ENCODE peak calls at places on chromosomes 16 and 17, in ten cellular contexts. One of them, this sample, is unnamed.

GRCh38 chr16:12868169-12868568 is 33.2 kb upstream of the SHISA9 start:
- DNase-seq in stomach: no peak
- DNase-seq in A673: no peak
- DNase-seq in choroid plexus epithelial cell: no peak
- DNase-seq in activated naive CD8-positive, alpha-beta T cell treated with anti-CD3 and anti-CD28 coated beads, Interleukin-2, amount 50 U/mL, for 24 hours: no peak
- DNase-seq in GM12878: no peak
- DNase-seq in lower leg skin: no peak
- DNase-seq in A549: no peak
- DNase-seq in naive thymus-derived CD8-positive, alpha-beta T cell: no peak
- DNase-seq in NCI-H1105 treated with DMSO at 0.1 percent for 48 hours: peak
- DNase-seq in this sample: no peak

GRCh38 chr17:81412490-81413093 is 17.3 kb downstream of the BAHCC1 start:
- DNase-seq in stomach: no peak
- DNase-seq in A673: no peak
- DNase-seq in choroid plexus epithelial cell: peak
- DNase-seq in activated naive CD8-positive, alpha-beta T cell treated with anti-CD3 and anti-CD28 coated beads, Interleukin-2, amount 50 U/mL, for 24 hours: peak
- DNase-seq in GM12878: no peak
- DNase-seq in lower leg skin: no peak
- DNase-seq in A549: no peak
- DNase-seq in naive thymus-derived CD8-positive, alpha-beta T cell: peak
- DNase-seq in NCI-H1105 treated with DMSO at 0.1 percent for 48 hours: no peak
- DNase-seq in this sample: no peak

GRCh38 chr16:81831722-81832126 is 52.6 kb downstream of the PLCG2 start:
- DNase-seq in stomach: peak
- DNase-seq in A673: no peak
- DNase-seq in choroid plexus epithelial cell: no peak
- DNase-seq in activated naive CD8-positive, alpha-beta T cell treated with anti-CD3 and anti-CD28 coated beads, Interleukin-2, amount 50 U/mL, for 24 hours: peak
- DNase-seq in GM12878: peak
- DNase-seq in lower leg skin: peak
- DNase-seq in A549: no peak
- DNase-seq in naive thymus-derived CD8-positive, alpha-beta T cell: no peak
- DNase-seq in NCI-H1105 treated with DMSO at 0.1 percent for 48 hours: no peak
- DNase-seq in this sample: no peak

GRCh38 chr16:10878328-10878643 is 1.3 kb downstream of the CIITA start:
- DNase-seq in stomach: no peak
- DNase-seq in A673: no peak
- DNase-seq in choroid plexus epithelial cell: no peak
- DNase-seq in activated naive CD8-positive, alpha-beta T cell treated with anti-CD3 and anti-CD28 coated beads, Interleukin-2, amount 50 U/mL, for 24 hours: no peak
- DNase-seq in GM12878: no peak
- DNase-seq in lower leg skin: no peak
- DNase-seq in A549: no peak
- DNase-seq in naive thymus-derived CD8-positive, alpha-beta T cell: no peak
- DNase-seq in NCI-H1105 treated with DMSO at 0.1 percent for 48 hours: no peak
- DNase-seq in this sample: no peak

GRCh38 chr17:69716571-69716970 is 302.1 kb downstream of the MAP2K6 start:
- DNase-seq in stomach: no peak
- DNase-seq in A673: no peak
- DNase-seq in choroid plexus epithelial cell: no peak
- DNase-seq in activated naive CD8-positive, alpha-beta T cell treated with anti-CD3 and anti-CD28 coated beads, Interleukin-2, amount 50 U/mL, for 24 hours: no peak
- DNase-seq in GM12878: no peak
- DNase-seq in lower leg skin: no peak
- DNase-seq in A549: no peak
- DNase-seq in naive thymus-derived CD8-positive, alpha-beta T cell: no peak
- DNase-seq in NCI-H1105 treated with DMSO at 0.1 percent for 48 hours: no peak
- DNase-seq in this sample: no peak

GRCh38 chr17:32807577-32807976 is 69.3 kb downstream of the MYO1D start:
- DNase-seq in stomach: no peak
- DNase-seq in A673: no peak
- DNase-seq in choroid plexus epithelial cell: no peak
- DNase-seq in activated naive CD8-positive, alpha-beta T cell treated with anti-CD3 and anti-CD28 coated beads, Interleukin-2, amount 50 U/mL, for 24 hours: no peak
- DNase-seq in GM12878: no peak
- DNase-seq in lower leg skin: no peak
- DNase-seq in A549: no peak
- DNase-seq in naive thymus-derived CD8-positive, alpha-beta T cell: no peak
- DNase-seq in NCI-H1105 treated with DMSO at 0.1 percent for 48 hours: no peak
- DNase-seq in this sample: no peak

GRCh38 chr16:85490971-85491771 is 122.0 kb upstream of the GSE1 start:
- DNase-seq in stomach: peak
- DNase-seq in A673: no peak
- DNase-seq in choroid plexus epithelial cell: no peak
- DNase-seq in activated naive CD8-positive, alpha-beta T cell treated with anti-CD3 and anti-CD28 coated beads, Interleukin-2, amount 50 U/mL, for 24 hours: peak
- DNase-seq in GM12878: no peak
- DNase-seq in lower leg skin: no peak
- DNase-seq in A549: peak
- DNase-seq in naive thymus-derived CD8-positive, alpha-beta T cell: peak
- DNase-seq in NCI-H1105 treated with DMSO at 0.1 percent for 48 hours: no peak
- DNase-seq in this sample: no peak

GRCh38 chr17:57864273-57864672 is 14.4 kb upstream of the MRPS23 start:
- DNase-seq in stomach: no peak
- DNase-seq in A673: no peak
- DNase-seq in choroid plexus epithelial cell: no peak
- DNase-seq in activated naive CD8-positive, alpha-beta T cell treated with anti-CD3 and anti-CD28 coated beads, Interleukin-2, amount 50 U/mL, for 24 hours: no peak
- DNase-seq in GM12878: no peak
- DNase-seq in lower leg skin: no peak
- DNase-seq in A549: no peak
- DNase-seq in naive thymus-derived CD8-positive, alpha-beta T cell: no peak
- DNase-seq in NCI-H1105 treated with DMSO at 0.1 percent for 48 hours: no peak
- DNase-seq in this sample: no peak

GRCh38 chr16:49619811-49620157 is 236.1 kb downstream of the ZNF423 start:
- DNase-seq in stomach: peak
- DNase-seq in A673: no peak
- DNase-seq in choroid plexus epithelial cell: no peak
- DNase-seq in activated naive CD8-positive, alpha-beta T cell treated with anti-CD3 and anti-CD28 coated beads, Interleukin-2, amount 50 U/mL, for 24 hours: no peak
- DNase-seq in GM12878: no peak
- DNase-seq in lower leg skin: no peak
- DNase-seq in A549: no peak
- DNase-seq in naive thymus-derived CD8-positive, alpha-beta T cell: no peak
- DNase-seq in NCI-H1105 treated with DMSO at 0.1 percent for 48 hours: no peak
- DNase-seq in this sample: no peak

GRCh38 chr16:66894948-66895696 is 14.8 kb downstream of the PDP2 start:
- DNase-seq in stomach: peak
- DNase-seq in A673: peak
- DNase-seq in choroid plexus epithelial cell: peak
- DNase-seq in activated naive CD8-positive, alpha-beta T cell treated with anti-CD3 and anti-CD28 coated beads, Interleukin-2, amount 50 U/mL, for 24 hours: peak
- DNase-seq in GM12878: no peak
- DNase-seq in lower leg skin: peak
- DNase-seq in A549: peak
- DNase-seq in naive thymus-derived CD8-positive, alpha-beta T cell: peak
- DNase-seq in NCI-H1105 treated with DMSO at 0.1 percent for 48 hours: peak
- DNase-seq in this sample: peak

GRCh38 chr17:49180303-49180702 is 30.1 kb downstream of the GNGT2 start:
- DNase-seq in stomach: peak
- DNase-seq in A673: peak
- DNase-seq in choroid plexus epithelial cell: peak
- DNase-seq in activated naive CD8-positive, alpha-beta T cell treated with anti-CD3 and anti-CD28 coated beads, Interleukin-2, amount 50 U/mL, for 24 hours: peak
- DNase-seq in GM12878: peak
- DNase-seq in lower leg skin: peak
- DNase-seq in A549: peak
- DNase-seq in naive thymus-derived CD8-positive, alpha-beta T cell: peak
- DNase-seq in NCI-H1105 treated with DMSO at 0.1 percent for 48 hours: peak
- DNase-seq in this sample: peak

GRCh38 chr16:48321307-48322036 is 63.7 kb downstream of the SIAH1 start:
- DNase-seq in stomach: no peak
- DNase-seq in A673: no peak
- DNase-seq in choroid plexus epithelial cell: peak
- DNase-seq in activated naive CD8-positive, alpha-beta T cell treated with anti-CD3 and anti-CD28 coated beads, Interleukin-2, amount 50 U/mL, for 24 hours: no peak
- DNase-seq in GM12878: no peak
- DNase-seq in lower leg skin: no peak
- DNase-seq in A549: no peak
- DNase-seq in naive thymus-derived CD8-positive, alpha-beta T cell: no peak
- DNase-seq in NCI-H1105 treated with DMSO at 0.1 percent for 48 hours: no peak
- DNase-seq in this sample: no peak

GRCh38 chr16:424033-424622 is 1.3 kb upstream of the RAB11FIP3 start:
- DNase-seq in stomach: peak
- DNase-seq in A673: peak
- DNase-seq in choroid plexus epithelial cell: peak
- DNase-seq in activated naive CD8-positive, alpha-beta T cell treated with anti-CD3 and anti-CD28 coated beads, Interleukin-2, amount 50 U/mL, for 24 hours: no peak
- DNase-seq in GM12878: no peak
- DNase-seq in lower leg skin: peak
- DNase-seq in A549: peak
- DNase-seq in naive thymus-derived CD8-positive, alpha-beta T cell: no peak
- DNase-seq in NCI-H1105 treated with DMSO at 0.1 percent for 48 hours: no peak
- DNase-seq in this sample: no peak

GRCh38 chr17:63629627-63630026 is 7.4 kb downstream of the MAP3K3 start:
- DNase-seq in stomach: no peak
- DNase-seq in A673: no peak
- DNase-seq in choroid plexus epithelial cell: no peak
- DNase-seq in activated naive CD8-positive, alpha-beta T cell treated with anti-CD3 and anti-CD28 coated beads, Interleukin-2, amount 50 U/mL, for 24 hours: no peak
- DNase-seq in GM12878: no peak
- DNase-seq in lower leg skin: no peak
- DNase-seq in A549: no peak
- DNase-seq in naive thymus-derived CD8-positive, alpha-beta T cell: no peak
- DNase-seq in NCI-H1105 treated with DMSO at 0.1 percent for 48 hours: no peak
- DNase-seq in this sample: no peak

GRCh38 chr17:68498479-68499326 is 13.5 kb upstream of the PRKAR1A start:
- DNase-seq in stomach: peak
- DNase-seq in A673: no peak
- DNase-seq in choroid plexus epithelial cell: no peak
- DNase-seq in activated naive CD8-positive, alpha-beta T cell treated with anti-CD3 and anti-CD28 coated beads, Interleukin-2, amount 50 U/mL, for 24 hours: no peak
- DNase-seq in GM12878: no peak
- DNase-seq in lower leg skin: no peak
- DNase-seq in A549: no peak
- DNase-seq in naive thymus-derived CD8-positive, alpha-beta T cell: no peak
- DNase-seq in NCI-H1105 treated with DMSO at 0.1 percent for 48 hours: no peak
- DNase-seq in this sample: no peak